ENCODE peak calls at places on chromosomes 12 and 14, in six cellular contexts. Q is A549, I is HepG2, W is SK-N-SH, A is GM12878, Y is K562. X is an unnamed sample.

GRCh38 chr12:64660237-64661018 is 50.1 kb downstream of the RASSF3 start:
- DNase-seq in Q (no peak), A (peak), I (no peak), W (no peak), Y (no peak), X (no peak)

GRCh38 chr14:104110491-104111209 is 25.1 kb downstream of the ASPG start:
- DNase-seq in I (no peak), Y (no peak), W (peak), A (no peak), Q (no peak), X (no peak)

GRCh38 chr14:80901813-80902212 is 39.7 kb downstream of the CEP128 start:
- DNase-seq in Y (no peak), W (no peak), A (no peak), Q (no peak), I (no peak), X (no peak)

GRCh38 chr14:52348796-52349195 is 34.7 kb downstream of the PTGER2 start:
- DNase-seq in A (no peak), Q (no peak), W (no peak), Y (no peak), I (no peak), X (peak)

GRCh38 chr14:68203871-68204270 is 384.3 kb downstream of the RAD51B start:
- DNase-seq in Q (no peak), I (no peak), W (no peak), A (no peak), Y (no peak), X (no peak)

GRCh38 chr14:55845963-55846851 is 266.2 kb downstream of the KTN1 start:
- DNase-seq in I (peak), Q (no peak), W (no peak), A (no peak), Y (peak), X (no peak)

GRCh38 chr12:109053382-109054123 is 1.2 kb downstream of the USP30 start:
- DNase-seq in Q (no peak), W (no peak), Y (peak), I (peak), A (peak), X (no peak)

GRCh38 chr12:75881910-75882309 is 149.7 kb downstream of the PHLDA1 start:
- DNase-seq in W (no peak), Y (no peak), I (no peak), Q (no peak), A (no peak), X (peak)

GRCh38 chr12:124543591-124544310 is 23.7 kb downstream of the NCOR2 start:
- DNase-seq in W (peak), A (no peak), Y (no peak), Q (no peak), I (no peak), X (no peak)

GRCh38 chr12:131133015-131133905 is 179.6 kb downstream of the ADGRD1 start:
- DNase-seq in W (no peak), I (no peak), Y (no peak), Q (no peak), A (no peak), X (no peak)

GRCh38 chr12:101305226-101305779 is 25.4 kb downstream of the UTP20 start:
- DNase-seq in I (no peak), W (no peak), Q (no peak), A (no peak), Y (no peak), X (no peak)

GRCh38 chr12:6462234-6462995 is 8.1 kb downstream of the VAMP1 start:
- DNase-seq in Q (no peak), I (no peak), W (no peak), Y (no peak), A (no peak), X (no peak)

GRCh38 chr14:59664741-59665140 is 88.1 kb upstream of the CCDC175 start:
- DNase-seq in W (no peak), Y (no peak), I (no peak), Q (no peak), A (no peak), X (no peak)

GRCh38 chr12:5197127-5197526 is 153.4 kb downstream of the KCNA5 start:
- DNase-seq in W (no peak), A (no peak), Q (no peak), Y (no peak), I (no peak), X (peak)

GRCh38 chr14:29865299-29865698 is 62.3 kb downstream of the PRKD1 start:
- DNase-seq in Y (no peak), A (no peak), W (no peak), Q (no peak), I (no peak), X (no peak)

GRCh38 chr12:52097045-52097666 is 17.7 kb downstream of the SMIM41 start:
- DNase-seq in Q (no peak), I (no peak), A (no peak), W (peak), Y (no peak), X (no peak)

GRCh38 chr14:72463291-72463866 is 430.5 kb downstream of the DPF3 start:
- DNase-seq in A (no peak), I (no peak), W (no peak), Y (no peak), Q (no peak), X (peak)

GRCh38 chr14:103576371-103577024 is 13.7 kb downstream of the COA8 start:
- DNase-seq in Q (peak), A (no peak), Y (no peak), W (peak), I (no peak), X (peak)

GRCh38 chr12:58341791-58342190 is 400.4 kb downstream of the ATP23 start:
- DNase-seq in Q (no peak), I (no peak), Y (no peak), A (no peak), W (no peak), X (peak)

GRCh38 chr12:49283541-49284429 is 11.2 kb upstream of the PRPH start:
- DNase-seq in Q (no peak), I (no peak), A (no peak), Y (no peak), W (peak), X (no peak)

GRCh38 chr12:130961921-130962326 is 8.2 kb downstream of the ADGRD1 start:
- DNase-seq in Q (no peak), A (no peak), I (no peak), Y (no peak), W (peak), X (no peak)

GRCh38 chr14:100363053-100363452 is 39.9 kb downstream of the SLC25A47 start:
- DNase-seq in W (no peak), Y (no peak), A (no peak), Q (no peak), I (no peak), X (no peak)

GRCh38 chr14:104291123-104292000 is 153.0 kb downstream of the KIF26A start:
- DNase-seq in A (no peak), W (peak), Q (no peak), Y (no peak), I (no peak), X (no peak)

GRCh38 chr12:3604750-3605638 is 114.0 kb downstream of the PRMT8 start:
- DNase-seq in I (no peak), W (peak), Y (no peak), A (no peak), Q (no peak), X (no peak)

GRCh38 chr12:109762071-109762672 is 48.5 kb downstream of the FAM222A start:
- DNase-seq in W (no peak), A (no peak), Q (no peak), Y (no peak), I (no peak), X (no peak)

GRCh38 chr12:117313906-117314305 is 47.5 kb downstream of the NOS1 start:
- DNase-seq in A (no peak), Y (no peak), Q (no peak), I (no peak), W (no peak), X (no peak)

GRCh38 chr12:106345739-106346138 is 11.8 kb upstream of the POLR3B start:
- DNase-seq in I (peak), A (no peak), W (peak), Y (peak), Q (peak), X (peak)

GRCh38 chr12:84480803-84481202 is 431.8 kb downstream of the SLC6A15 start:
- DNase-seq in Q (no peak), A (no peak), Y (no peak), W (no peak), I (no peak), X (no peak)

GRCh38 chr12:124695861-124696260 is 128.4 kb upstream of the NCOR2 start:
- DNase-seq in I (no peak), Q (no peak), W (no peak), Y (no peak), A (no peak), X (peak)

GRCh38 chr12:1936406-1937320 is 18.2 kb upstream of the CACNA2D4 start:
- DNase-seq in Y (no peak), A (no peak), Q (peak), W (peak), I (no peak), X (peak)

GRCh38 chr14:105192866-105193731 is 12.0 kb upstream of the NUDT14 start:
- DNase-seq in A (no peak), Y (no peak), W (no peak), Q (no peak), I (no peak), X (peak)

GRCh38 chr12:116539361-116539771 is 19.8 kb upstream of the MAP1LC3B2 start:
- DNase-seq in I (no peak), Y (no peak), A (no peak), W (no peak), Q (no peak), X (peak)

GRCh38 chr12:67456281-67456918 is 187.2 kb downstream of the CAND1 start:
- DNase-seq in Y (no peak), I (no peak), Q (no peak), A (no peak), W (peak), X (peak)

GRCh38 chr12:47190271-47190750 is 110.6 kb upstream of the AMIGO2 start:
- DNase-seq in Q (peak), A (no peak), I (no peak), W (no peak), Y (no peak), X (peak)

GRCh38 chr12:7602287-7602686 is 63.4 kb downstream of the APOBEC1 start:
- DNase-seq in Q (no peak), A (no peak), Y (peak), I (no peak), W (no peak), X (peak)

GRCh38 chr12:29431516-29431915 is 50.5 kb upstream of the ERGIC2 start:
- DNase-seq in A (no peak), Q (no peak), W (no peak), I (no peak), Y (no peak), X (no peak)

GRCh38 chr12:52580496-52580895 is 6.9 kb upstream of the KRT74 start:
- DNase-seq in A (no peak), W (no peak), Y (no peak), Q (no peak), I (no peak), X (no peak)

GRCh38 chr12:99130808-99131538 is 485.9 kb downstream of the APAF1 start:
- DNase-seq in A (peak), W (no peak), I (no peak), Q (no peak), Y (no peak), X (no peak)

GRCh38 chr14:88518592-88519512 is 36.0 kb downstream of the PTPN21 start:
- DNase-seq in Y (no peak), A (no peak), I (no peak), W (no peak), Q (no peak), X (peak)
- TF ChIP-seq SMC3 in Y (no peak), A (no peak), I (no peak), W (no peak), Q (no peak), X (no peak)

GRCh38 chr14:61562321-61563161 is 132.8 kb upstream of the HIF1A start:
- DNase-seq in W (no peak), Q (peak), Y (peak), I (peak), A (no peak), X (peak)
- TF ChIP-seq SMC3 in W (no peak), Q (peak), Y (no peak), I (no peak), A (no peak), X (peak)

GRCh38 chr14:34688470-34689206 is 25.8 kb downstream of the CFL2 start:
- DNase-seq in A (no peak), Y (no peak), W (no peak), I (no peak), Q (no peak), X (no peak)

GRCh38 chr14:34682787-34683321 is 31.5 kb downstream of the CFL2 start:
- DNase-seq in A (no peak), Y (peak), Q (no peak), I (no peak), W (no peak), X (no peak)

GRCh38 chr14:34685819-34686428 is 28.5 kb downstream of the CFL2 start:
- DNase-seq in I (no peak), A (no peak), Y (no peak), W (no peak), Q (no peak), X (no peak)

GRCh38 chr14:34680806-34681479 is 33.5 kb downstream of the CFL2 start:
- DNase-seq in Y (no peak), A (no peak), Q (no peak), I (no peak), W (peak), X (no peak)

GRCh38 chr14:34684578-34684977 is 29.8 kb downstream of the CFL2 start:
- DNase-seq in W (no peak), I (no peak), Y (no peak), Q (no peak), A (no peak), X (peak)
- TF ChIP-seq SMC3 in W (no peak), I (no peak), Y (no peak), Q (no peak), A (no peak), X (no peak)

GRCh38 chr12:56487448-56488040 is 417 bp downstream of the GLS2 start:
- DNase-seq in I (peak), W (no peak), Q (no peak), Y (no peak), A (no peak), X (no peak)
- TF ChIP-seq SMC3 in I (no peak), W (no peak), Q (no peak), Y (no peak), A (no peak), X (no peak)

GRCh38 chr12:132132609-132133430 is 11.3 kb downstream of the DDX51 start:
- DNase-seq in W (no peak), Q (no peak), A (no peak), Y (no peak), I (no peak), X (no peak)

GRCh38 chr12:132131952-132132351 is 12.2 kb downstream of the DDX51 start:
- DNase-seq in Q (no peak), Y (no peak), W (no peak), A (no peak), I (no peak), X (no peak)

GRCh38 chr12:132130690-132131089 is 13.4 kb downstream of the DDX51 start:
- DNase-seq in W (no peak), I (no peak), Y (no peak), A (no peak), Q (no peak), X (no peak)

GRCh38 chr12:132131229-132131628 is 12.9 kb downstream of the DDX51 start:
- DNase-seq in W (no peak), I (no peak), Q (no peak), Y (no peak), A (no peak), X (no peak)

DNA sequence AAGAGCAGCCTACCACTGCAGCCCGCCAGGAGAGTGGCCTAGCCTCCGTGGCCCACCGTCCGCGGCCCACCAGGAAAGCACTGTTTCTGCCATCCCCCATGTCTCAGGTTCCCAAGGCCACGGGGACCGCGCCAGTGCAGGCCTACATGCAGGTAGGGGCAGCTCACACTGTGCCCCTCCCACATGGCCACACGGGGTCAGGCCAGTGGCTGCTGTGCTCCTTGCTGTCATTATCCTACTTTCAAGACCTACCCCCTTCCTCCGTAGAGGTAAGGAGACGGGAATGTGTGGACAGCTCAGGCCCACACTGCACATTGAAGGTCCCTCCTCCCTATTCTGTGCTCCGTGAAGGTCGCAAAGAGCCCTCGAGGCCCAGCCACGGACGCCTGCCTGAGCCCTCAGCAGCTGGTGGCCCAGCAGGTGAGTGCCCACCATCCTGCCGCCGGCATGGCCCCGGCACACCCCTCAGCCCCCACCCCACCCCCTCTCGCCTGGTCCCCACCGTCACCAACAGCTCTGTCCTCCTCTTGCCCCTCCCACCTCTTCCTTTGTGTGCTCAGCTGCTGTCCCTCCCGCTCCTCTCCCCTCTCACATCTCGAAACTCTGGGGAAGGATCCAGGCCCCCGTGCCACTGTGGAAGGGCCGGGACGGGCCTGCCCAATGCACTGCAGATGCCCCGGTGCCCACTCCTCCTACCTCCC is 10.0 kb downstream of the DDX51 start:
- DNase-seq in A (no peak), I (no peak), W (no peak), Q (no peak), Y (peak), X (no peak)
- TF ChIP-seq SMC3 in A (no peak), I (no peak), W (no peak), Q (no peak), Y (no peak), X (no peak)

GRCh38 chr14:69439516-69440270 is 41.2 kb downstream of the SLC39A9 start:
- DNase-seq in A (no peak), Y (peak), Q (no peak), W (no peak), I (no peak), X (no peak)

GRCh38 chr14:69449216-69449615 is 35.3 kb upstream of the PLEKHD1 start:
- DNase-seq in I (no peak), Q (no peak), Y (no peak), W (no peak), A (no peak), X (no peak)

GRCh38 chr14:69441948-69442347 is 42.6 kb upstream of the PLEKHD1 start:
- DNase-seq in Q (no peak), A (peak), I (no peak), Y (no peak), W (no peak), X (no peak)

GRCh38 chr14:69443296-69443805 is 41.2 kb upstream of the PLEKHD1 start:
- DNase-seq in Y (no peak), W (no peak), A (no peak), Q (no peak), I (no peak), X (no peak)
- TF ChIP-seq SMC3 in Y (no peak), W (no peak), A (no peak), Q (no peak), I (no peak), X (no peak)

GRCh38 chr12:120822832-120823503 is 81.2 kb downstream of the SPPL3 start:
- DNase-seq in A (no peak), W (no peak), I (no peak), Q (no peak), Y (no peak), X (no peak)
- TF ChIP-seq SMC3 in A (no peak), W (no peak), I (no peak), Q (no peak), Y (no peak), X (no peak)

GRCh38 chr12:113149361-113150150 is at the start of gene CFAP73:
- DNase-seq in Y (peak), I (peak), A (no peak), Q (peak), W (peak), X (peak)
- TF ChIP-seq SMC3 in Y (no peak), I (no peak), A (no peak), Q (no peak), W (no peak), X (no peak)

X was measured in IMR-90.